ENCODE peak calls at places on chromosomes 3 and 15, in four cellular contexts. R is CD8-positive, alpha-beta T cell; C is H9; J is omental fat pad. G is an unnamed sample.

GRCh38 chr15:39332846-39333245 is 248.0 kb upstream of the THBS1 start:
- DNase-seq in R (no peak), C (no peak), J (no peak), G (no peak)

GRCh38 chr3:172218350-172219323 is 179.3 kb downstream of the FNDC3B start:
- DNase-seq in R (no peak), C (no peak), J (no peak), G (no peak)

GRCh38 chr15:33007295-33007855 is 187.1 kb downstream of the FMN1 start:
- DNase-seq in R (no peak), C (peak), J (no peak), G (no peak)

GRCh38 chr3:187831125-187832051 is 86.1 kb upstream of the BCL6 start:
- DNase-seq in R (no peak), C (no peak), J (no peak), G (no peak)

GRCh38 chr3:131501949-131502348 is 822 bp downstream of the MRPL3 start:
- DNase-seq in R (no peak), C (no peak), J (no peak), G (no peak)

GRCh38 chr3:54139630-54140029 is 17.3 kb downstream of the CACNA2D3 start:
- DNase-seq in R (no peak), C (no peak), J (no peak), G (no peak)

GRCh38 chr3:25604107-25604805 is 60.5 kb downstream of the TOP2B start:
- DNase-seq in R (no peak), C (no peak), J (no peak), G (no peak)

GRCh38 chr3:183710231-183710630 is 12.6 kb downstream of the YEATS2 start:
- DNase-seq in R (no peak), C (no peak), J (no peak), G (no peak)

GRCh38 chr15:91711384-91712082 is 142.0 kb upstream of the SLCO3A1 start:
- DNase-seq in R (no peak), C (no peak), J (no peak), G (no peak)

GRCh38 chr15:90227816-90228772 is 5.6 kb downstream of the CIB1 start:
- DNase-seq in R (no peak), C (no peak), J (no peak), G (no peak)

GRCh38 chr15:41870689-41871081 is 23.2 kb downstream of the SPTBN5 start:
- DNase-seq in R (peak), C (no peak), J (no peak), G (no peak)

GRCh38 chr3:55167586-55168317 is 239.9 kb upstream of the LRTM1 start:
- DNase-seq in R (no peak), C (no peak), J (no peak), G (no peak)

GRCh38 chr3:89692601-89693000 is 585.2 kb downstream of the EPHA3 start:
- DNase-seq in R (no peak), C (no peak), J (no peak), G (no peak)

GRCh38 chr3:55330355-55330754 is 156.8 kb downstream of the WNT5A start:
- DNase-seq in R (no peak), C (no peak), J (no peak), G (no peak)

GRCh38 chr15:59237854-59238252 is 31.2 kb downstream of the LDHAL6B start:
- DNase-seq in R (no peak), C (no peak), J (no peak), G (no peak)

GRCh38 chr3:37346227-37347005 is 172.0 kb upstream of the LRRFIP2 start:
- DNase-seq in R (no peak), C (no peak), J (no peak), G (no peak)

GRCh38 chr15:90902656-90902995 is 476 bp upstream of the MAN2A2 start:
- DNase-seq in R (no peak), C (no peak), J (no peak), G (peak)

GRCh38 chr3:37862219-37862711 is 585 bp downstream of the CTDSPL start:
- DNase-seq in R (no peak), C (peak), J (no peak), G (peak)

GRCh38 chr3:108124337-108125150 is 33.7 kb upstream of the CD47 start:
- DNase-seq in R (peak), C (no peak), J (no peak), G (no peak)

GRCh38 chr15:45704329-45705249 is 69.8 kb downstream of the SQOR start:
- DNase-seq in R (no peak), C (peak), J (no peak), G (peak)

GRCh38 chr3:46934508-46935167 is 41.9 kb downstream of the CCDC12 start:
- DNase-seq in R (no peak), C (no peak), J (no peak), G (no peak)

GRCh38 chr3:50340404-50341329 is at the start of gene RASSF1:
- DNase-seq in R (peak), C (peak), J (no peak), G (no peak)

GRCh38 chr3:11350374-11350773 is 78.2 kb downstream of the ATG7 start:
- DNase-seq in R (no peak), C (no peak), J (no peak), G (no peak)

GRCh38 chr3:117322866-117323265 is 613.3 kb downstream of the TUSC7 start:
- DNase-seq in R (no peak), C (no peak), J (no peak), G (peak)

GRCh38 chr15:80595391-80595790 is 99.7 kb upstream of the ABHD17C start:
- DNase-seq in R (no peak), C (no peak), J (no peak), G (no peak)

GRCh38 chr3:120072867-120073525 is 21.3 kb downstream of the GSK3B start:
- DNase-seq in R (no peak), C (no peak), J (no peak), G (no peak)

GRCh38 chr15:99755692-99756409 is 22.6 kb upstream of the LYSMD4 start:
- DNase-seq in R (peak), C (peak), J (no peak), G (peak)

GRCh38 chr15:91989821-91990220 is 136.3 kb downstream of the SLCO3A1 start:
- DNase-seq in R (no peak), C (no peak), J (no peak), G (no peak)

GRCh38 chr15:88657326-88658069 is 18.7 kb downstream of the ISG20 start:
- DNase-seq in R (no peak), C (peak), J (no peak), G (peak)

GRCh38 chr3:37543692-37544091 is 318.0 kb upstream of the CTDSPL start:
- DNase-seq in R (no peak), C (no peak), J (no peak), G (no peak)

GRCh38 chr3:120450261-120450913 is 405 bp downstream of the FSTL1 start:
- DNase-seq in R (no peak), C (no peak), J (no peak), G (peak)

GRCh38 chr3:45020534-45020933 is 5.6 kb upstream of the CLEC3B start:
- DNase-seq in R (no peak), C (no peak), J (no peak), G (no peak)

GRCh38 chr3:128487813-128488635 is 5.0 kb downstream of the GATA2 start:
- DNase-seq in R (no peak), C (peak), J (peak), G (peak)

DNA sequence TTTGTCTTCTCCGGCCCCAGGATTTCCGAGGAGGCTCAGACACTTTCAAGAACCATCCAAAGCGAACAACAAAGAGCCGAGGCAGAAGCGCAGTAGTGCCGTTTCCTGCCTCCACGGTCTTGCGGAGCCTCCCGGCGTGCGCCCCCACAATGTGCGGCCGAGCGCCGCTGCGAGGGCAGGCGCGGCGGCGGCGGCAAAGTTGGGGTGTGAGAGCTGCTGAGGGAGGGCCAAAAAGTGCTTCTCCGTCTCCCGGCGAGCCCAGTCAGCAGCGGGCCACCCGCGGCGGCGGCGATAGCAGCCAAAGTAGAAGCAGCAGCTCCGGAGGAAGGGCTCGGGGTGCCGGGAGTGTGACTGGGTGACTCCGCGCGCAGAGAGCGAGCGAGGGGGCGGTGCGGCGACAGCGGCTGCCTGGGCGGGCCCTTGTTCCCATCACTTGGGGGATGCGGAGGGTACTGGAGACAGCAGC is 749.1 kb downstream of the ROBO1 start:
- DNase-seq in R (peak), C (peak), J (no peak), G (peak)
- TF ChIP-seq CTCF in R (no peak), C (no peak), J (no peak), G (no peak)

GRCh38 chr15:100926258-100926657 is 7.1 kb downstream of the LRRK1 start:
- DNase-seq in R (no peak), C (peak), J (no peak), G (no peak)
- TF ChIP-seq CTCF in R (no peak), C (peak), J (no peak), G (no peak)

GRCh38 chr3:53056442-53056841 is 10.6 kb upstream of the SFMBT1 start:
- DNase-seq in R (no peak), C (no peak), J (no peak), G (no peak)
- TF ChIP-seq CTCF in R (no peak), C (peak), J (no peak), G (no peak)

DNA sequence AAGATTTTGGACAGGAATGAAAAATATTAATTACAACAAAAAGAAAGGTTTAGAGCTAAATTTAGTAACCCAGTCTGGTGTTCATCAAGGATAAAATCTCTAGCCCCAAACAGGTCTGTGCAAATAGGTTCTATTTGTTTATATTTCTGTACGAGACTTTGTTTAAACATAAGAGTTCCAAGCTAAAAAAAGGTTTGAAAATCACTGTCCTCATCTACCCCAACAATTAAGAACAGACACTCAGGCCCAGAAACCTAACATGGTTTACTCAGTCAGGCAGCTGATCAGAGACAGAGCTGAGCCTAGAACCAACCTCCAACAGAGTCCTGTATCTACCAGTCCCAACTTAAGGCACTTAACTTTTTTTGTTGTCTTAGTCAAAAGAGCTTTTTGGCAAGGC is 49.3 kb downstream of the SNX4 start:
- DNase-seq in R (no peak), C (no peak), J (no peak), G (no peak)
- TF ChIP-seq CTCF in R (no peak), C (no peak), J (no peak), G (no peak)

DNA sequence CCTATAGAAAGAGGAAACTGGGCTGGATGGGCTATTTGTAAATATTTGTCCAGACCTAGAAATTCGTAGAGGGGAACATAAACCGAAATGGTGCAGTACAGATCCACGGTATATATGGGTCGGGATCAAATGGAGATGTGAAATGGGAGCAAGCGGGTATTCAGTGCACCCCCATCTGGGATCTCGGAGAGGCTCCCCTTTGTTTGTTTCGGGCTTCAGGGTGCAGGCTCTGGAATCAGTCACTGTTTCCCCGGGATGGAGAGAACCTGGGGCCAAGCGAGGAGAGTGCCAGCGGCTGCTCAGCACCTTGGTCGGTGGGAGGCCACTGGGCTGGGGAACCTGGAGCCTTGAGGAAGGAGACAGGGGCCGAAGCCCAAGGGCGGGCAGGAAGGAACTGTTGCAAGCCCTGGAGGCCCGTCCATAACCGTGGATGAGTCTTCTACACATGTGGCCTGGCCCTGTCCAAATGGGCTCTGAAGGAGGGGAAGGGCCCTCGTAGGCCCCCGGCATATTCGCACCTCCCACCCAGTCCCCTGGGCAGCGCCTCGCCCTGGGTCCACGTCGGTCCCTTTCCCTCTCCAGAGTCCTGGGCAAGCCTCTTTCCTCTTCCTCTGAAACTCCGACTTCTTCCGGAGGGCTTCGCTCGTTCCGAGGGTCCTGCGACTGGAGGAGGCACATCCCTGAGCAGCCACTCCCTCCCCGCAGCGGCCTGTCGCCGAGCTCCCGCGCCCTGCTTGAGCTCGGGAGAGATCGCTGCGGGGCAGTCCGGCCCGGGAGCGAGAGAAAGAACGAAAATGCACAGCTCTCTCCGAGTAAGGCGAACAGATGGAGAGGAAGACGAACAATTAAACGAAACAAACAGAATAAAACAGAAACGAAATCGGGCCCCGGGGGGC is 3.0 kb downstream of the ISL2 start:
- DNase-seq in R (no peak), C (peak), J (no peak), G (peak)
- TF ChIP-seq CTCF in R (no peak), C (no peak), J (no peak), G (no peak)

DNA sequence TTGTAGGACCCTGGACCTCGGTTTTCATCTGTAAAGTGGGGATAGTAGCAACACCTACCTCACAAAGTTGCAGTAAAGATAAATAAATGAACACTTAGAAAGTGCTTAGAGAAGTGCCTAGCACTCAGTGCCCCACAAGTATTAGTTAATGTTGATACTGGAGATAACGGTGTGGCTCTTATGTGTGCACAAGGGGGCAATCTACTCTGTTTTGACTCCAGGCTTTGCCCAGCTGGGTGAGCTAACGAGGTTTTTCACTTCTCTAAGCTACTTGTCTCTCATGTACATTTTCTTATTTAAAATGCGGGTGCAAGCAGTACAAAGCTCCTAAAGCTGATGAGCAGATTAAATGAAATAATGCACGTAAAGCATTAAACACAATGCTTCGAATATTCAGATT is 193.5 kb upstream of the ICE2 start:
- DNase-seq in R (no peak), C (no peak), J (no peak), G (no peak)
- TF ChIP-seq CTCF in R (no peak), C (peak), J (no peak), G (no peak)

DNA sequence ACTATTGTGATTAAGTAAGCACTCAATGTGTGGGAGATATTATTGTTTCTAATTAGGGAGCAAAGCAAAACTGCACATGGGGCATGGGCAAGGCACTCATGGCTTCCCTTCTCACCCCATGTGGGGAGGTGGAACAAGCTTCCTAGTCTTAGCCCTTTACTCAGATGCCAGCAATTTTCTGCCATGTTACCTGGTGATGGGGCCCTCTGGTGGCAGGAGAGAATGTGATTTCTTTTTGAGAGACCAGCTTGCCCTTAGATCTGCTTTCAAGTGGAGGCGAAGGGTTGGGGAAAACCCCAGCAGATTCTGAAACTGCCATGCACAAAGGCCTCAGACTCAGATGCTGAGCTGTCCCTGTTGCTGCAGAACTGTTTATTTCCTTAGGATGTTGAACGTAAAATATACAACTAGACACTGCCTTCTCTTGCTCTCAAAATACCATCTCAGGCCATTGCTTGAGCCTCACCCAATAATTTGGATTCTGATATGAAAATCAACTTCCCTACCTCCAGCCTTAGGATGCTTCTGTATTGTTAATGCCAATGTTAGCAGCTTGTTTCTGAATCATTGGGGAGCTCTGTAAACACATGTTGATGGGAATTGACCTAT is 130.2 kb upstream of the TPRG1 start:
- DNase-seq in R (peak), C (peak), J (no peak), G (peak)
- TF ChIP-seq CTCF in R (peak), C (peak), J (no peak), G (peak)

G was measured in nephron progenitor cell.